ENCODE peak calls at places on chromosomes 16 and 17, in nine cellular contexts. Y is H1, Q is transverse colon, H is HCT116, X is prostate gland, K is sigmoid colon, T is stomach, G is spleen, A is GM23338. B is an unnamed sample.

GRCh38 chr17:11142231-11142630 is 98.8 kb upstream of the SHISA6 start:
- DNase-seq in A (no peak), Q (no peak), H (no peak), T (no peak), X (no peak), G (no peak), Y (no peak), K (no peak), B (no peak)

GRCh38 chr16:28873543-28874201 is 4.6 kb upstream of the ATP2A1 start:
- DNase-seq in H (no peak), A (peak), K (no peak), Y (no peak), X (no peak), T (no peak), Q (peak), G (peak), B (no peak)

GRCh38 chr17:75827291-75828050 is 16.7 kb downstream of the UNC13D start:
- DNase-seq in G (peak), Q (peak), K (peak), Y (peak), T (peak), X (peak), H (no peak), A (peak), B (no peak)

GRCh38 chr17:8056232-8056975 is 17.5 kb downstream of the ALOX15B start:
- DNase-seq in Y (no peak), K (peak), H (no peak), X (peak), G (peak), A (no peak), T (peak), Q (peak), B (no peak)

GRCh38 chr16:78485188-78485898 is 385.9 kb downstream of the WWOX start:
- DNase-seq in X (no peak), A (no peak), G (no peak), K (no peak), H (no peak), Q (no peak), Y (no peak), T (no peak), B (no peak)

GRCh38 chr16:22816475-22816874 is 2.5 kb downstream of the HS3ST2 start:
- DNase-seq in H (no peak), G (no peak), K (no peak), T (no peak), X (no peak), Q (no peak), A (no peak), Y (no peak), B (no peak)

GRCh38 chr16:57628008-57628781 is at the start of gene ADGRG1:
- DNase-seq in G (no peak), Q (no peak), K (peak), T (peak), X (peak), H (peak), Y (peak), A (peak), B (no peak)

GRCh38 chr16:13390093-13390985 is 488.9 kb downstream of the SHISA9 start:
- DNase-seq in T (no peak), H (no peak), G (no peak), Q (no peak), K (no peak), Y (no peak), X (no peak), A (no peak), B (no peak)

GRCh38 chr17:38872671-38873385 is 3.0 kb downstream of the LASP1 start:
- DNase-seq in Q (peak), X (no peak), K (no peak), Y (no peak), G (no peak), A (no peak), T (peak), H (no peak), B (no peak)

GRCh38 chr17:33151565-33151964 is 141.5 kb downstream of the ASIC2 start:
- DNase-seq in Y (no peak), Q (no peak), T (no peak), K (no peak), X (no peak), G (no peak), H (no peak), A (no peak), B (no peak)

GRCh38 chr16:11621539-11621919 is 34.8 kb upstream of the LITAF start:
- DNase-seq in Q (no peak), A (no peak), Y (no peak), X (no peak), K (no peak), H (no peak), T (no peak), G (no peak), B (no peak)

GRCh38 chr17:74024871-74025531 is 178.5 kb upstream of the RPL38 start:
- DNase-seq in H (no peak), Q (no peak), T (no peak), G (no peak), Y (no peak), K (no peak), A (peak), X (no peak), B (no peak)

GRCh38 chr17:15398291-15398690 is 56.9 kb upstream of the TEKT3 start:
- DNase-seq in H (peak), K (no peak), T (no peak), G (no peak), Q (no peak), Y (no peak), X (no peak), A (no peak), B (no peak)

GRCh38 chr17:18064053-18064452 is 23.7 kb upstream of the DRG2 start:
- DNase-seq in Q (no peak), Y (no peak), G (no peak), K (no peak), X (no peak), H (no peak), A (no peak), T (no peak), B (no peak)

GRCh38 chr17:64174686-64175456 is 44.9 kb upstream of the ERN1 start:
- DNase-seq in Q (no peak), G (no peak), K (no peak), Y (no peak), T (no peak), X (no peak), A (no peak), H (no peak), B (no peak)

GRCh38 chr17:68906638-68907037 is 48.6 kb downstream of the ABCA8 start:
- DNase-seq in T (no peak), K (no peak), Y (no peak), X (no peak), H (peak), Q (no peak), G (no peak), A (peak), B (no peak)

GRCh38 chr17:42891539-42892152 is 9.0 kb upstream of the G6PC1 start:
- DNase-seq in Y (no peak), G (no peak), K (peak), H (no peak), X (no peak), Q (peak), T (peak), A (peak), B (no peak)

GRCh38 chr17:63740464-63741181 is 976 bp downstream of the STRADA start:
- DNase-seq in A (no peak), K (no peak), Q (no peak), Y (no peak), T (no peak), G (no peak), H (no peak), X (peak), B (no peak)

GRCh38 chr16:57794849-57795430 is 7.4 kb downstream of the KIFC3 start:
- DNase-seq in A (no peak), Q (no peak), Y (no peak), K (peak), G (no peak), X (no peak), T (no peak), H (no peak), B (no peak)

GRCh38 chr17:41420134-41420533 is 4.3 kb downstream of the KRT37 start:
- DNase-seq in A (no peak), H (no peak), X (peak), T (no peak), Y (no peak), Q (no peak), K (no peak), G (no peak), B (no peak)

GRCh38 chr17:38867179-38867994 is 2.5 kb upstream of the LASP1 start:
- DNase-seq in K (peak), H (no peak), Q (peak), X (no peak), A (peak), T (peak), G (no peak), Y (peak), B (peak)

GRCh38 chr16:83675136-83675535 is 132.6 kb upstream of the HSBP1 start:
- DNase-seq in T (no peak), H (no peak), Q (no peak), A (peak), K (no peak), Y (no peak), G (no peak), X (no peak), B (no peak)

GRCh38 chr16:68091604-68092261 is 6.6 kb downstream of the NFATC3 start:
- DNase-seq in Y (no peak), A (no peak), G (no peak), Q (no peak), T (no peak), X (peak), H (no peak), K (no peak), B (no peak)

GRCh38 chr16:85286970-85287814 is 174.9 kb upstream of the CIBAR2 start:
- DNase-seq in T (no peak), A (no peak), X (no peak), K (peak), Q (no peak), G (no peak), Y (no peak), H (no peak), B (no peak)

GRCh38 chr16:6482861-6483530 is 849.6 kb upstream of the RBFOX1 start:
- DNase-seq in H (no peak), A (peak), G (no peak), Y (no peak), T (no peak), K (no peak), X (no peak), Q (no peak), B (no peak)

GRCh38 chr17:53950858-53951250 is 128.1 kb downstream of the KIF2B start:
- DNase-seq in A (no peak), X (no peak), K (no peak), G (no peak), Q (no peak), H (no peak), T (no peak), Y (no peak), B (no peak)

GRCh38 chr16:31129568-31130335 is 5.8 kb downstream of the PRSS8 start:
- DNase-seq in G (peak), Y (no peak), H (no peak), X (peak), A (no peak), K (peak), T (no peak), Q (peak), B (no peak)

GRCh38 chr17:74780443-74781238 is 4.5 kb upstream of the NAT9 start:
- DNase-seq in K (no peak), T (no peak), Y (no peak), G (no peak), X (no peak), A (peak), H (peak), Q (no peak), B (no peak)

GRCh38 chr16:1700246-1700645 is 5.7 kb upstream of the MAPK8IP3 start:
- DNase-seq in T (no peak), Q (no peak), Y (no peak), A (no peak), H (no peak), G (peak), K (no peak), X (no peak), B (no peak)

GRCh38 chr16:27449434-27450188 is 47.6 kb downstream of the IL21R start:
- DNase-seq in G (peak), Y (no peak), H (no peak), T (peak), K (no peak), Q (peak), A (no peak), X (no peak), B (no peak)

GRCh38 chr16:58011652-58012051 is 10.4 kb downstream of the USB1 start:
- DNase-seq in A (no peak), T (no peak), Q (no peak), X (no peak), K (no peak), G (no peak), Y (no peak), H (no peak), B (no peak)

GRCh38 chr17:42475121-42475520 is 16.4 kb downstream of the ATP6V0A1 start:
- DNase-seq in K (no peak), T (no peak), Y (no peak), Q (no peak), H (no peak), G (no peak), X (no peak), A (no peak), B (no peak)

GRCh38 chr17:6534846-6535514 is 21.4 kb downstream of the PITPNM3 start:
- DNase-seq in T (no peak), Y (no peak), Q (no peak), X (no peak), K (peak), H (no peak), A (no peak), G (peak), B (no peak)

GRCh38 chr16:8173111-8173644 is 417.1 kb downstream of the TMEM114 start:
- DNase-seq in Y (peak), X (peak), K (no peak), H (peak), T (peak), Q (peak), G (peak), A (peak), B (peak)

DNA sequence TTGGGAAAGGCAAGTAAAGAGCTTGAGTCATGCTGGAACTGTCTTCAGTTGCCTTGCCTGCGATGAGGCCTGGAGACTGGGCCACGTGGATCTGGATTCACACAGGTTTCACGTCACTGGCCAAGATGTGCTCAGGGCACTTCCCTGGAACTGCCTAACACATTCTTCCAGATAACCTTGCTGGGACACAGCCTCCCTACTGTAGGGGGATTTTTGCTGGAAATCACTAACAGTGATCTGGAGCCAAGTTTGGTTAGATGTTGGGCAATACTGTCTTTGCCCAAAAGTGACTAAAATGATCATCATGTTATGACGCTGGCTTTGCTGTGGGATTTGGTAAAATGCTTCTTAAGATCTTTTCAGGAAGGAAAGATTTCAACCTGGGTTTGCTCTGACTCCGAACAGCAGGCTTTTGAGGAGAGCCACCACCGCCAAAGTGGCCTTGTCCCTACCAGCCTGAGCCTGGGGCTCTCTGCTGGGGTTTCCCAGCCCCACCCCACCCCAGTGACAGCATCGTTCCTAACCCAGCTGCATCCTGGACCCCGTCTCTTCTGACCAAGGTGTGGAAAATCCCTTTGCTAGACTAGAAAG is 14.7 kb downstream of the C1QTNF1 start:
- DNase-seq in X (no peak), H (no peak), K (peak), A (no peak), T (no peak), G (peak), Q (no peak), Y (no peak), B (no peak)
- TF ChIP-seq POLR2AphosphoS5 in X (no peak), H (no peak), K (peak), A (no peak), T (peak), G (no peak), Q (no peak), Y (no peak), B (no peak)

GRCh38 chr17:55749985-55750384 is 866 bp upstream of the PCTP start:
- DNase-seq in K (no peak), T (no peak), Q (no peak), G (no peak), A (no peak), H (no peak), X (no peak), Y (no peak), B (no peak)
- H3K27ac ChIP-seq in K (no peak), T (no peak), Q (no peak), G (no peak), A (no peak), H (no peak), X (no peak), Y (no peak), B (no peak)

DNA sequence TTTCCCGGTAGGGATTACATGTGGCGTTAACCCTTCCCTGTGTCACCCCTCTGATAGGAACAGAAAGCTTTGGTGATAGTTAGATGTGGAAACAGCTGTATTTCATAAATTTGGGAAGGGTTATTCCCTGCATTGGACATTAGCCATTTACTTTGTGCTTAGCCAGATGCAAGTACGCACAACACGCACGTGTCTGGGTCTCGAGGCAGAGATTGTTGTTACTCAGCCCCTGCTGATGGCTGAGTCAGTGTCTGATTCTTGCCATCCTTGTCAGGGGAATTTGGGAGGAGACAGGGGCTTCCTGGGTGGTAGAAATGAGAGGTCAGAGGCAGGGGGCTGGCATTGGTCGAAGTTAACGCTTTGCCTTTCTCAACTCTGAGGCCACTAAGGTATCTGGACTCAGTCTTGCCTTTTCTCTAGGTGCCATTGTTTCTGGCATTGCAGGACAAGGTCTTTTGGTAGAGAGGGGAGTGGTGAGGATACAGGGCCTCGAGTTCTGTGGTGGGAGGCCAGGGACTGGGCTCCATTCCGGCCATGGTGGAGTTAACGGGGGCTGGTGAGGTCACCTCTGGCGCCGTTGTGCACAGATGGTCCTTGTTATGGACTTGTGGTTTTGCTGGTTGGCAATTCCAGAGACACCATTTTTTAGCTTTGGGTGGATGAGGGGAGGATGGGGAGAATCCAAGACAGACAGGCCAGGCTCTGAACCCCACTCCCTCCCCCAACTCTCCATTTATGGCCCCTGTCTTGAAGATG is 8.2 kb downstream of the MMP2 start:
- DNase-seq in Y (no peak), X (no peak), Q (no peak), H (no peak), A (no peak), G (no peak), T (no peak), K (peak), B (no peak)
- TF ChIP-seq POLR2AphosphoS5 in Y (no peak), X (no peak), Q (peak), H (no peak), A (no peak), G (no peak), T (peak), K (peak), B (no peak)

DNA sequence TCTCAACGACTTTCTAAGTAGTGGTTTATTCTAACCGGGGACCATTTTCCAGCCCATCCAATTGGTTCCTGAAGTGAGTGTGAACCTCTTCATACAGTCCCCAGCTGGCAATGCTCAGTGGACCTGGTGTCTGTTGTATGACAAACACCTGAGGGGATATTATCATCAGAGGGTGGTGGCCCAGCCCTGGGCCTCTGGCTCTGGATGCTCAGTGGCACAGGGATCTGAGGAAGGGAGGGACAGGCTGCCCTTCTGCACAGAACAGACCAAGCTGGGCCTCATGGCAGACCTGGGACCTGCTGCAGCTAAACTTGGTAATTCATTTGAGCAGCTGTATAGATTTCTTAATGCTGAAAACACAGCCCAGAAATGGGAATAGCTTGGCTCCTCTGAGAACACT is 72.6 kb downstream of the IRX5 start:
- DNase-seq in H (no peak), A (no peak), Q (no peak), T (no peak), K (no peak), G (no peak), X (no peak), Y (no peak), B (no peak)
- H3K27ac ChIP-seq in H (no peak), A (no peak), Q (no peak), T (no peak), K (no peak), G (no peak), X (no peak), Y (no peak), B (no peak)

GRCh38 chr17:66784621-66785364 is 50.1 kb upstream of the CACNG5 start:
- DNase-seq in Q (no peak), H (no peak), G (no peak), K (no peak), T (no peak), Y (no peak), X (no peak), A (no peak), B (no peak)
- TF ChIP-seq POLR2AphosphoS5 in Q (no peak), H (no peak), G (no peak), K (no peak), T (no peak), Y (no peak), X (no peak), A (no peak), B (no peak)

B was measured in SK-N-MC.